ENCODE peak calls at places on chromosomes 6 and 20, in eight cellular contexts. One of them, this sample, is unnamed.
A peak's percentile ranks its signal among the peaks of the same experiment; 100 is the strongest.

GRCh38 chr6:164130151-164130550 is 715.6 kb downstream of the QKI start:
- DNase-seq in heart left ventricle: no peak
- DNase-seq in GM13977: no peak
- DNase-seq in GM13976: no peak
- DNase-seq in progenitor cell of endocrine pancreas: no peak
- DNase-seq in choroid plexus epithelial cell: no peak
- DNase-seq in endothelial cell: no peak
- DNase-seq in fibroblast of mammary gland: no peak
- DNase-seq in this sample: no peak

GRCh38 chr6:7566617-7567173 is 23.3 kb upstream of the SNRNP48 start:
- DNase-seq in heart left ventricle: no peak
- DNase-seq in GM13977: no peak
- DNase-seq in GM13976: no peak
- DNase-seq in progenitor cell of endocrine pancreas: no peak
- DNase-seq in choroid plexus epithelial cell: no peak
- DNase-seq in endothelial cell: no peak
- DNase-seq in fibroblast of mammary gland: no peak
- DNase-seq in this sample: no peak

GRCh38 chr20:21613512-21613911 is 92.0 kb upstream of the PAX1 start:
- DNase-seq in heart left ventricle: no peak
- DNase-seq in GM13977: no peak
- DNase-seq in GM13976: no peak
- DNase-seq in progenitor cell of endocrine pancreas: no peak
- DNase-seq in choroid plexus epithelial cell: no peak
- DNase-seq in endothelial cell: no peak
- DNase-seq in fibroblast of mammary gland: peak; percentile 1
- DNase-seq in this sample: no peak

GRCh38 chr20:58743076-58743566 is 50.5 kb downstream of the NPEPL1 start:
- DNase-seq in heart left ventricle: no peak
- DNase-seq in GM13977: no peak
- DNase-seq in GM13976: no peak
- DNase-seq in progenitor cell of endocrine pancreas: no peak
- DNase-seq in choroid plexus epithelial cell: no peak
- DNase-seq in endothelial cell: no peak
- DNase-seq in fibroblast of mammary gland: no peak
- DNase-seq in this sample: no peak

GRCh38 chr6:121382467-121383121 is 48.3 kb upstream of the TBC1D32 start:
- DNase-seq in heart left ventricle: no peak
- DNase-seq in GM13977: no peak
- DNase-seq in GM13976: no peak
- DNase-seq in progenitor cell of endocrine pancreas: no peak
- DNase-seq in choroid plexus epithelial cell: peak; percentile 7
- DNase-seq in endothelial cell: no peak
- DNase-seq in fibroblast of mammary gland: peak; percentile 4
- DNase-seq in this sample: no peak

GRCh38 chr6:105991561-105992314 is 94.4 kb upstream of the PRDM1 start:
- DNase-seq in heart left ventricle: no peak
- DNase-seq in GM13977: peak; percentile 54
- DNase-seq in GM13976: peak; percentile 46
- DNase-seq in progenitor cell of endocrine pancreas: no peak
- DNase-seq in choroid plexus epithelial cell: peak; percentile 7
- DNase-seq in endothelial cell: no peak
- DNase-seq in fibroblast of mammary gland: no peak
- DNase-seq in this sample: peak; percentile 42

GRCh38 chr6:138722425-138723371 is 50.9 kb upstream of the CCDC28A start:
- DNase-seq in heart left ventricle: no peak
- DNase-seq in GM13977: no peak
- DNase-seq in GM13976: no peak
- DNase-seq in progenitor cell of endocrine pancreas: no peak
- DNase-seq in choroid plexus epithelial cell: peak; percentile 89
- DNase-seq in endothelial cell: no peak
- DNase-seq in fibroblast of mammary gland: peak; percentile 72
- DNase-seq in this sample: no peak

GRCh38 chr20:38589351-38589750 is 8.4 kb downstream of the ADIG start:
- DNase-seq in heart left ventricle: no peak
- DNase-seq in GM13977: no peak
- DNase-seq in GM13976: no peak
- DNase-seq in progenitor cell of endocrine pancreas: no peak
- DNase-seq in choroid plexus epithelial cell: no peak
- DNase-seq in endothelial cell: no peak
- DNase-seq in fibroblast of mammary gland: no peak
- DNase-seq in this sample: no peak

GRCh38 chr6:47240277-47240890 is 69.3 kb downstream of the TNFRSF21 start:
- DNase-seq in heart left ventricle: no peak
- DNase-seq in GM13977: no peak
- DNase-seq in GM13976: no peak
- DNase-seq in progenitor cell of endocrine pancreas: no peak
- DNase-seq in choroid plexus epithelial cell: no peak
- DNase-seq in endothelial cell: no peak
- DNase-seq in fibroblast of mammary gland: no peak
- DNase-seq in this sample: no peak

GRCh38 chr20:59627298-59627697 is 23.0 kb downstream of the PHACTR3 start:
- DNase-seq in heart left ventricle: no peak
- DNase-seq in GM13977: no peak
- DNase-seq in GM13976: no peak
- DNase-seq in progenitor cell of endocrine pancreas: no peak
- DNase-seq in choroid plexus epithelial cell: no peak
- DNase-seq in endothelial cell: no peak
- DNase-seq in fibroblast of mammary gland: no peak
- DNase-seq in this sample: no peak

GRCh38 chr6:34129753-34130152 is 16.1 kb downstream of the GRM4 start:
- DNase-seq in heart left ventricle: no peak
- DNase-seq in GM13977: no peak
- DNase-seq in GM13976: no peak
- DNase-seq in progenitor cell of endocrine pancreas: no peak
- DNase-seq in choroid plexus epithelial cell: no peak
- DNase-seq in endothelial cell: no peak
- DNase-seq in fibroblast of mammary gland: no peak
- DNase-seq in this sample: no peak

GRCh38 chr6:88698661-88699060 is 264.8 kb downstream of the RNGTT start:
- DNase-seq in heart left ventricle: no peak
- DNase-seq in GM13977: no peak
- DNase-seq in GM13976: no peak
- DNase-seq in progenitor cell of endocrine pancreas: no peak
- DNase-seq in choroid plexus epithelial cell: no peak
- DNase-seq in endothelial cell: no peak
- DNase-seq in fibroblast of mammary gland: no peak
- DNase-seq in this sample: no peak

GRCh38 chr6:37783831-37784584 is 35.5 kb upstream of the ZFAND3 start:
- DNase-seq in heart left ventricle: no peak
- DNase-seq in GM13977: peak; percentile 54
- DNase-seq in GM13976: peak; percentile 75
- DNase-seq in progenitor cell of endocrine pancreas: no peak
- DNase-seq in choroid plexus epithelial cell: peak; percentile 50
- DNase-seq in endothelial cell: no peak
- DNase-seq in fibroblast of mammary gland: peak; percentile 50
- DNase-seq in this sample: peak; percentile 64

GRCh38 chr6:46048646-46049297 is 33.1 kb upstream of the CLIC5 start:
- DNase-seq in heart left ventricle: no peak
- DNase-seq in GM13977: no peak
- DNase-seq in GM13976: no peak
- DNase-seq in progenitor cell of endocrine pancreas: no peak
- DNase-seq in choroid plexus epithelial cell: no peak
- DNase-seq in endothelial cell: no peak
- DNase-seq in fibroblast of mammary gland: no peak
- DNase-seq in this sample: no peak

GRCh38 chr20:11267131-11267761 is 593.4 kb upstream of the JAG1 start:
- DNase-seq in heart left ventricle: peak; percentile 68
- DNase-seq in GM13977: peak; percentile 64
- DNase-seq in GM13976: peak; percentile 70
- DNase-seq in progenitor cell of endocrine pancreas: no peak
- DNase-seq in choroid plexus epithelial cell: peak; percentile 98
- DNase-seq in endothelial cell: no peak
- DNase-seq in fibroblast of mammary gland: peak; percentile 95
- DNase-seq in this sample: peak; percentile 68

GRCh38 chr20:47428164-47428563 is 71.7 kb upstream of the ZMYND8 start:
- DNase-seq in heart left ventricle: no peak
- DNase-seq in GM13977: no peak
- DNase-seq in GM13976: no peak
- DNase-seq in progenitor cell of endocrine pancreas: no peak
- DNase-seq in choroid plexus epithelial cell: no peak
- DNase-seq in endothelial cell: no peak
- DNase-seq in fibroblast of mammary gland: no peak
- DNase-seq in this sample: no peak
- TF ChIP-seq CTCF in heart left ventricle: no peak
- TF ChIP-seq CTCF in GM13977: no peak
- TF ChIP-seq CTCF in GM13976: no peak
- TF ChIP-seq CTCF in progenitor cell of endocrine pancreas: no peak
- TF ChIP-seq CTCF in choroid plexus epithelial cell: no peak
- TF ChIP-seq CTCF in endothelial cell: no peak
- TF ChIP-seq CTCF in fibroblast of mammary gland: no peak
- TF ChIP-seq CTCF in this sample: no peak

GRCh38 chr6:161833099-161833860 is 559.4 kb upstream of the AGPAT4 start:
- DNase-seq in heart left ventricle: no peak
- DNase-seq in GM13977: no peak
- DNase-seq in GM13976: no peak
- DNase-seq in progenitor cell of endocrine pancreas: no peak
- DNase-seq in choroid plexus epithelial cell: no peak
- DNase-seq in endothelial cell: no peak
- DNase-seq in fibroblast of mammary gland: no peak
- DNase-seq in this sample: no peak

GRCh38 chr6:161837449-161837735 is 563.5 kb upstream of the AGPAT4 start:
- DNase-seq in heart left ventricle: no peak
- DNase-seq in GM13977: no peak
- DNase-seq in GM13976: no peak
- DNase-seq in progenitor cell of endocrine pancreas: no peak
- DNase-seq in choroid plexus epithelial cell: no peak
- DNase-seq in endothelial cell: no peak
- DNase-seq in fibroblast of mammary gland: no peak
- DNase-seq in this sample: no peak

GRCh38 chr6:161837854-161838253 is 564.0 kb upstream of the AGPAT4 start:
- DNase-seq in heart left ventricle: no peak
- DNase-seq in GM13977: no peak
- DNase-seq in GM13976: no peak
- DNase-seq in progenitor cell of endocrine pancreas: no peak
- DNase-seq in choroid plexus epithelial cell: peak; percentile 16
- DNase-seq in endothelial cell: no peak
- DNase-seq in fibroblast of mammary gland: peak; percentile 1
- DNase-seq in this sample: no peak

GRCh38 chr6:161836643-161837448 is 563.0 kb upstream of the AGPAT4 start:
- DNase-seq in heart left ventricle: no peak
- DNase-seq in GM13977: no peak
- DNase-seq in GM13976: no peak
- DNase-seq in progenitor cell of endocrine pancreas: no peak
- DNase-seq in choroid plexus epithelial cell: peak; percentile 60
- DNase-seq in endothelial cell: no peak
- DNase-seq in fibroblast of mammary gland: peak; percentile 23
- DNase-seq in this sample: no peak

GRCh38 chr6:161835426-161836029 is 561.7 kb upstream of the AGPAT4 start:
- DNase-seq in heart left ventricle: no peak
- DNase-seq in GM13977: no peak
- DNase-seq in GM13976: no peak
- DNase-seq in progenitor cell of endocrine pancreas: no peak
- DNase-seq in choroid plexus epithelial cell: peak; percentile 40
- DNase-seq in endothelial cell: no peak
- DNase-seq in fibroblast of mammary gland: no peak
- DNase-seq in this sample: no peak
- TF ChIP-seq CTCF in heart left ventricle: no peak
- TF ChIP-seq CTCF in GM13977: no peak
- TF ChIP-seq CTCF in GM13976: no peak
- TF ChIP-seq CTCF in progenitor cell of endocrine pancreas: peak; percentile 25
- TF ChIP-seq CTCF in choroid plexus epithelial cell: peak; percentile 53
- TF ChIP-seq CTCF in endothelial cell: no peak
- TF ChIP-seq CTCF in fibroblast of mammary gland: no peak
- TF ChIP-seq CTCF in this sample: no peak

GRCh38 chr6:10721850-10722569 is 860 bp upstream of the TMEM14C start:
- DNase-seq in heart left ventricle: no peak
- DNase-seq in GM13977: no peak
- DNase-seq in GM13976: no peak
- DNase-seq in progenitor cell of endocrine pancreas: no peak
- DNase-seq in choroid plexus epithelial cell: no peak
- DNase-seq in endothelial cell: no peak
- DNase-seq in fibroblast of mammary gland: no peak
- DNase-seq in this sample: no peak

GRCh38 chr6:10722570-10722819 is 375 bp upstream of the TMEM14C start:
- DNase-seq in heart left ventricle: no peak
- DNase-seq in GM13977: no peak
- DNase-seq in GM13976: no peak
- DNase-seq in progenitor cell of endocrine pancreas: no peak
- DNase-seq in choroid plexus epithelial cell: no peak
- DNase-seq in endothelial cell: no peak
- DNase-seq in fibroblast of mammary gland: no peak
- DNase-seq in this sample: no peak

GRCh38 chr6:10722820-10723651 is at the start of gene TMEM14C:
- DNase-seq in heart left ventricle: peak; percentile 100
- DNase-seq in GM13977: peak; percentile 97
- DNase-seq in GM13976: peak; percentile 98
- DNase-seq in progenitor cell of endocrine pancreas: peak; percentile 90
- DNase-seq in choroid plexus epithelial cell: peak; percentile 100
- DNase-seq in endothelial cell: peak; percentile 93
- DNase-seq in fibroblast of mammary gland: peak; percentile 99
- DNase-seq in this sample: peak; percentile 97

GRCh38 chr6:10720229-10720959 is 2.5 kb upstream of the TMEM14C start:
- DNase-seq in heart left ventricle: peak; percentile 64
- DNase-seq in GM13977: no peak
- DNase-seq in GM13976: peak; percentile 46
- DNase-seq in progenitor cell of endocrine pancreas: no peak
- DNase-seq in choroid plexus epithelial cell: peak; percentile 39
- DNase-seq in endothelial cell: no peak
- DNase-seq in fibroblast of mammary gland: peak; percentile 20
- DNase-seq in this sample: no peak

GRCh38 chr6:10719386-10720228 is 3.3 kb upstream of the TMEM14C start:
- DNase-seq in heart left ventricle: peak; percentile 63
- DNase-seq in GM13977: no peak
- DNase-seq in GM13976: no peak
- DNase-seq in progenitor cell of endocrine pancreas: no peak
- DNase-seq in choroid plexus epithelial cell: peak; percentile 47
- DNase-seq in endothelial cell: no peak
- DNase-seq in fibroblast of mammary gland: peak; percentile 45
- DNase-seq in this sample: no peak
- TF ChIP-seq CTCF in heart left ventricle: no peak
- TF ChIP-seq CTCF in GM13977: no peak
- TF ChIP-seq CTCF in GM13976: no peak
- TF ChIP-seq CTCF in progenitor cell of endocrine pancreas: no peak
- TF ChIP-seq CTCF in choroid plexus epithelial cell: no peak
- TF ChIP-seq CTCF in endothelial cell: no peak
- TF ChIP-seq CTCF in fibroblast of mammary gland: no peak
- TF ChIP-seq CTCF in this sample: no peak

GRCh38 chr20:48657426-48658197 is 170.2 kb downstream of the PREX1 start:
- DNase-seq in heart left ventricle: peak; percentile 68
- DNase-seq in GM13977: peak; percentile 91
- DNase-seq in GM13976: peak; percentile 94
- DNase-seq in progenitor cell of endocrine pancreas: peak; percentile 54
- DNase-seq in choroid plexus epithelial cell: peak; percentile 86
- DNase-seq in endothelial cell: peak; percentile 64
- DNase-seq in fibroblast of mammary gland: peak; percentile 70
- DNase-seq in this sample: peak; percentile 89

GRCh38 chr20:48656120-48656519 is 171.7 kb downstream of the PREX1 start:
- DNase-seq in heart left ventricle: no peak
- DNase-seq in GM13977: no peak
- DNase-seq in GM13976: no peak
- DNase-seq in progenitor cell of endocrine pancreas: no peak
- DNase-seq in choroid plexus epithelial cell: no peak
- DNase-seq in endothelial cell: no peak
- DNase-seq in fibroblast of mammary gland: no peak
- DNase-seq in this sample: no peak

GRCh38 chr20:48658505-48658904 is 169.3 kb downstream of the PREX1 start:
- DNase-seq in heart left ventricle: no peak
- DNase-seq in GM13977: no peak
- DNase-seq in GM13976: no peak
- DNase-seq in progenitor cell of endocrine pancreas: no peak
- DNase-seq in choroid plexus epithelial cell: no peak
- DNase-seq in endothelial cell: no peak
- DNase-seq in fibroblast of mammary gland: no peak
- DNase-seq in this sample: no peak

GRCh38 chr20:48658198-48658476 is 169.7 kb downstream of the PREX1 start:
- DNase-seq in heart left ventricle: no peak
- DNase-seq in GM13977: no peak
- DNase-seq in GM13976: no peak
- DNase-seq in progenitor cell of endocrine pancreas: no peak
- DNase-seq in choroid plexus epithelial cell: no peak
- DNase-seq in endothelial cell: no peak
- DNase-seq in fibroblast of mammary gland: no peak
- DNase-seq in this sample: no peak

GRCh38 chr20:48656661-48657211 is 171.1 kb downstream of the PREX1 start:
- DNase-seq in heart left ventricle: peak; percentile 16
- DNase-seq in GM13977: no peak
- DNase-seq in GM13976: no peak
- DNase-seq in progenitor cell of endocrine pancreas: no peak
- DNase-seq in choroid plexus epithelial cell: no peak
- DNase-seq in endothelial cell: peak; percentile 40
- DNase-seq in fibroblast of mammary gland: no peak
- DNase-seq in this sample: no peak
- TF ChIP-seq CTCF in heart left ventricle: no peak
- TF ChIP-seq CTCF in GM13977: peak; percentile 18
- TF ChIP-seq CTCF in GM13976: no peak
- TF ChIP-seq CTCF in progenitor cell of endocrine pancreas: no peak
- TF ChIP-seq CTCF in choroid plexus epithelial cell: no peak
- TF ChIP-seq CTCF in endothelial cell: peak; percentile 34
- TF ChIP-seq CTCF in fibroblast of mammary gland: peak; percentile 13
- TF ChIP-seq CTCF in this sample: no peak

This sample was measured in GM10248.